ENCODE peak calls at places on chromosome 17, in ten cellular contexts. V is PC-3; L is CD8-positive, alpha-beta T cell; U is fibroblast of pulmonary artery; D is heart right ventricle; K is tibial nerve; M is brain microvascular endothelial cell; J is transverse colon; C is fibroblast of lung; Y is left ventricle myocardium inferior. Q is an unnamed sample.
A peak's percentile ranks its signal among the peaks of the same experiment; 100 is the strongest.

GRCh38 chr17:55487727-55488436 is 23.4 kb downstream of the SMIM36 start:
- DNase-seq in V (peak; percentile 44), L (no peak), U (peak; percentile 57), D (no peak), K (no peak), M (no peak), J (no peak), C (no peak), Y (no peak), Q (peak; percentile 27)

GRCh38 chr17:8384801-8385335 is 1.9 kb upstream of the RPL26 start:
- DNase-seq in V (peak; percentile 73), L (no peak), U (peak; percentile 84), D (no peak), K (no peak), M (peak; percentile 80), J (no peak), C (peak; percentile 96), Y (no peak), Q (peak; percentile 73)

GRCh38 chr17:81731271-81731670 is 19.2 kb downstream of the SLC25A10 start:
- DNase-seq in V (no peak), L (no peak), U (peak; percentile 14), D (no peak), K (no peak), M (peak; percentile 50), J (no peak), C (peak; percentile 72), Y (no peak), Q (peak; percentile 47)

GRCh38 chr17:80428796-80429195 is 13.8 kb downstream of the ENDOV start:
- DNase-seq in V (no peak), L (no peak), U (no peak), D (no peak), K (no peak), M (no peak), J (no peak), C (no peak), Y (no peak), Q (peak; percentile 13)

GRCh38 chr17:45230787-45231480 is 9.2 kb downstream of the FMNL1 start:
- DNase-seq in V (peak; percentile 66), L (no peak), U (peak; percentile 60), D (peak; percentile 78), K (no peak), M (no peak), J (no peak), C (peak; percentile 23), Y (peak; percentile 77), Q (peak; percentile 71)

GRCh38 chr17:45316271-45317112 is at the start of gene MAP3K14:
- DNase-seq in V (peak; percentile 67), L (peak; percentile 83), U (peak; percentile 75), D (peak; percentile 80), K (no peak), M (no peak), J (peak; percentile 77), C (peak; percentile 68), Y (peak; percentile 80), Q (peak; percentile 51)

GRCh38 chr17:39999067-39999466 is 16.2 kb upstream of the CSF3 start:
- DNase-seq in V (no peak), L (no peak), U (peak; percentile 18), D (no peak), K (no peak), M (peak; percentile 16), J (no peak), C (peak; percentile 29), Y (no peak), Q (no peak)

GRCh38 chr17:45225964-45226530 is 4.4 kb downstream of the FMNL1 start:
- DNase-seq in V (no peak), L (peak; percentile 97), U (no peak), D (peak; percentile 72), K (peak; percentile 65), M (no peak), J (peak; percentile 91), C (peak; percentile 13), Y (peak; percentile 77), Q (peak; percentile 21)

GRCh38 chr17:68197997-68198930 is 49.6 kb upstream of the AMZ2 start:
- DNase-seq in V (peak; percentile 79), L (no peak), U (no peak), D (no peak), K (no peak), M (no peak), J (no peak), C (no peak), Y (no peak), Q (peak; percentile 69)

GRCh38 chr17:27233783-27234182 is 60.1 kb upstream of the WSB1 start:
- DNase-seq in V (no peak), L (no peak), U (no peak), D (no peak), K (no peak), M (no peak), J (no peak), C (no peak), Y (no peak), Q (no peak)

GRCh38 chr17:46995841-46996571 is 17.0 kb upstream of the RPRML start:
- DNase-seq in V (peak; percentile 64), L (no peak), U (peak; percentile 67), D (no peak), K (no peak), M (peak; percentile 20), J (no peak), C (peak; percentile 72), Y (no peak), Q (peak; percentile 64)

GRCh38 chr17:65324574-65324973 is 187.4 kb downstream of the RGS9 start:
- DNase-seq in V (no peak), L (no peak), U (no peak), D (no peak), K (peak; percentile 4), M (no peak), J (no peak), C (no peak), Y (no peak), Q (no peak)

GRCh38 chr17:64115043-64115698 is 14.8 kb downstream of the ERN1 start:
- DNase-seq in V (peak; percentile 60), L (no peak), U (peak; percentile 68), D (no peak), K (no peak), M (no peak), J (no peak), C (no peak), Y (no peak), Q (peak; percentile 87)

GRCh38 chr17:81967533-81968395 is 6.8 kb upstream of the NOTUM start:
- DNase-seq in V (peak; percentile 14), L (peak; percentile 93), U (peak; percentile 67), D (peak; percentile 79), K (peak; percentile 53), M (no peak), J (peak; percentile 80), C (peak; percentile 61), Y (peak; percentile 83), Q (peak; percentile 32)

GRCh38 chr17:28049071-28049470 is 6.6 kb downstream of the NLK start:
- DNase-seq in V (no peak), L (no peak), U (no peak), D (no peak), K (no peak), M (no peak), J (no peak), C (no peak), Y (no peak), Q (no peak)

GRCh38 chr17:65794572-65794971 is 233.1 kb upstream of the AXIN2 start:
- DNase-seq in V (peak; percentile 82), L (no peak), U (peak; percentile 57), D (no peak), K (no peak), M (peak; percentile 11), J (no peak), C (no peak), Y (no peak), Q (peak; percentile 51)

GRCh38 chr17:50563095-50563511 is 2.6 kb downstream of the CACNA1G start:
- DNase-seq in V (no peak), L (no peak), U (no peak), D (no peak), K (no peak), M (no peak), J (no peak), C (no peak), Y (no peak), Q (no peak)

GRCh38 chr17:8151641-8152111 is 528 bp downstream of the PER1 start:
- DNase-seq in V (peak; percentile 36), L (no peak), U (peak; percentile 73), D (peak; percentile 93), K (peak; percentile 88), M (no peak), J (peak; percentile 91), C (peak; percentile 76), Y (peak; percentile 96), Q (peak; percentile 45)

GRCh38 chr17:67558740-67559380 is 158.9 kb upstream of the NOL11 start:
- DNase-seq in V (no peak), L (no peak), U (peak; percentile 42), D (no peak), K (no peak), M (no peak), J (no peak), C (no peak), Y (no peak), Q (peak; percentile 59)

GRCh38 chr17:1561420-1562177 is 993 bp downstream of the PITPNA start:
- DNase-seq in V (peak; percentile 6), L (peak; percentile 53), U (peak; percentile 16), D (peak; percentile 33), K (no peak), M (no peak), J (no peak), C (peak; percentile 20), Y (no peak), Q (peak; percentile 26)

GRCh38 chr17:33647976-33648375 is 354.9 kb upstream of the ASIC2 start:
- DNase-seq in V (no peak), L (no peak), U (peak; percentile 30), D (no peak), K (no peak), M (peak; percentile 16), J (no peak), C (peak; percentile 7), Y (no peak), Q (peak; percentile 38)

GRCh38 chr17:15913826-15914225 is 31.1 kb upstream of the ADORA2B start:
- DNase-seq in V (no peak), L (no peak), U (no peak), D (no peak), K (no peak), M (no peak), J (no peak), C (no peak), Y (no peak), Q (no peak)
- TF ChIP-seq CTCF in V (no peak), L (no peak), U (no peak), D (no peak), K (no peak), M (no peak), J (no peak), C (no peak), Y (no peak), Q (no peak)

GRCh38 chr17:17226451-17227265 is 10.3 kb downstream of the FLCN start:
- DNase-seq in V (no peak), L (no peak), U (no peak), D (no peak), K (no peak), M (no peak), J (no peak), C (no peak), Y (no peak), Q (no peak)
- H3K4me3 ChIP-seq in V (no peak overlapping the region), L (no peak overlapping the region), U (no peak overlapping the region), D (no peak overlapping the region), K (no peak overlapping the region), M (no peak overlapping the region), J (no peak overlapping the region), C (no peak overlapping the region), Y (no peak overlapping the region), Q (no peak overlapping the region)

GRCh38 chr17:41959336-41960095 is 7.1 kb upstream of the CNP start:
- DNase-seq in V (peak; percentile 48), L (no peak), U (peak; percentile 78), D (no peak), K (no peak), M (peak; percentile 31), J (no peak), C (peak; percentile 53), Y (no peak), Q (peak; percentile 59)
- TF ChIP-seq CTCF in V (peak; percentile 42), L (no peak), U (peak; percentile 59), D (peak; percentile 40), K (no peak), M (peak; percentile 71), J (no peak), C (peak; percentile 46), Y (peak; percentile 56), Q (peak; percentile 42)

GRCh38 chr17:76384987-76385891 is 830 bp downstream of the SPHK1 start:
- DNase-seq in V (peak; percentile 64), L (no peak), U (peak; percentile 61), D (no peak), K (peak; percentile 36), M (peak; percentile 77), J (peak; percentile 49), C (peak; percentile 69), Y (peak; percentile 41), Q (peak; percentile 74)
- H3K4me3 ChIP-seq in V (peak overlapping the region; percentile 73), L (peak overlapping the region; percentile 69), U (peak overlapping the region; percentile 54), D (peak overlapping the region; percentile 69), K (peak overlapping the region; percentile 93), M (peak overlapping the region; percentile 94), J (peak overlapping the region; percentile 60), C (peak overlapping the region; percentile 55), Y (peak overlapping the region; percentile 75), Q (peak overlapping the region; percentile 62)